ENCODE peak calls at places on chromosomes 5 and 9, in four cellular contexts. One of them, this sample, is unnamed.
A peak's percentile ranks its signal among the peaks of the same experiment; 100 is the strongest.

GRCh38 chr5:36915653-36916052 is 39.1 kb downstream of the NIPBL start:
- DNase-seq in astrocyte: peak; percentile 30
- DNase-seq in PC-3: no peak
- DNase-seq in neural progenitor cell: no peak
- DNase-seq in this sample: no peak

GRCh38 chr5:100803391-100803790 is 99.7 kb downstream of the ST8SIA4 start:
- DNase-seq in PC-3: no peak
- DNase-seq in astrocyte: peak; percentile 32
- DNase-seq in neural progenitor cell: no peak
- DNase-seq in this sample: no peak

GRCh38 chr9:124686918-124687317 is 84.2 kb downstream of the NR6A1 start:
- DNase-seq in PC-3: no peak
- DNase-seq in astrocyte: no peak
- DNase-seq in neural progenitor cell: no peak
- DNase-seq in this sample: no peak

GRCh38 chr5:14595877-14596276 is 14.3 kb downstream of the OTULINL start:
- DNase-seq in astrocyte: no peak
- DNase-seq in PC-3: no peak
- DNase-seq in neural progenitor cell: no peak
- DNase-seq in this sample: no peak

GRCh38 chr9:114512337-114512874 is 7.1 kb upstream of the WHRN start:
- DNase-seq in neural progenitor cell: no peak
- DNase-seq in astrocyte: no peak
- DNase-seq in PC-3: no peak
- DNase-seq in this sample: peak; percentile 12

GRCh38 chr5:107794731-107795130 is 124.0 kb upstream of the EFNA5 start:
- DNase-seq in PC-3: no peak
- DNase-seq in neural progenitor cell: no peak
- DNase-seq in astrocyte: peak; percentile 60
- DNase-seq in this sample: no peak

GRCh38 chr5:160556886-160557285 is 135.2 kb downstream of the PTTG1 start:
- DNase-seq in neural progenitor cell: no peak
- DNase-seq in astrocyte: peak; percentile 81
- DNase-seq in PC-3: peak; percentile 25
- DNase-seq in this sample: peak; percentile 66

GRCh38 chr5:149303210-149303609 is 31.6 kb downstream of the AFAP1L1 start:
- DNase-seq in PC-3: no peak
- DNase-seq in astrocyte: no peak
- DNase-seq in neural progenitor cell: no peak
- DNase-seq in this sample: no peak

GRCh38 chr9:89984214-89984613 is 379.4 kb downstream of the GADD45G start:
- DNase-seq in astrocyte: peak; percentile 57
- DNase-seq in PC-3: peak; percentile 56
- DNase-seq in neural progenitor cell: no peak
- DNase-seq in this sample: peak; percentile 86

DNA sequence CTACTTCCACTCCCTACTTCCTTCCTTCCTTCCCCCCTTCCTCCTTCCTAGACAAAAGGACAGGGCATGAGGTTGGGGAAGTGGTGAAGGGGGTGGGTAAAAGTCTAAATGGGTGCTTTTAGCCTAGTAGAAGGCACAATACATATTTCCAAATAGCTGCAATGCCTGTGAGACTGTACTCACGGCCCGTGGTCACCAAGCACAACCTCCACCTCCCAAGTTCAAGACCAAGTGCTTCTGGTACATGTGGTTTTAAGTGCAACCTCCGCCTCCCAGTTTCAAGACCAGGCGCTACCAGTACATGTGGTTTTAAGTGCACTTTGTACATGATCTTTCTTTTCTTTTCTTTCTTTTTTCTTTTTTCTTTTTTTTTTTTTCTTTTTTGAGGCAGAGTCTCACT is 14.5 kb upstream of the NTNG2 start:
- DNase-seq in PC-3: no peak
- DNase-seq in astrocyte: no peak
- DNase-seq in neural progenitor cell: no peak
- DNase-seq in this sample: no peak
- H2AFZ ChIP-seq in PC-3: no peak overlapping the region
- H2AFZ ChIP-seq in astrocyte: no peak overlapping the region
- H2AFZ ChIP-seq in neural progenitor cell: no peak overlapping the region
- H2AFZ ChIP-seq in this sample: no peak overlapping the region

GRCh38 chr5:135426102-135427082 is 20.8 kb downstream of the DCANP1 start:
- DNase-seq in neural progenitor cell: peak; percentile 58
- DNase-seq in PC-3: peak; percentile 70
- DNase-seq in astrocyte: peak; percentile 25
- DNase-seq in this sample: peak; percentile 49

GRCh38 chr5:135423158-135423925 is 23.8 kb downstream of the DCANP1 start:
- DNase-seq in astrocyte: peak; percentile 25
- DNase-seq in neural progenitor cell: no peak
- DNase-seq in PC-3: no peak
- DNase-seq in this sample: no peak

GRCh38 chr5:135422419-135422818 is 23.4 kb upstream of the MACROH2A1 start:
- DNase-seq in PC-3: no peak
- DNase-seq in astrocyte: no peak
- DNase-seq in neural progenitor cell: no peak
- DNase-seq in this sample: no peak

GRCh38 chr5:135428586-135428985 is 18.6 kb downstream of the DCANP1 start:
- DNase-seq in neural progenitor cell: no peak
- DNase-seq in astrocyte: no peak
- DNase-seq in PC-3: no peak
- DNase-seq in this sample: no peak

GRCh38 chr5:135425641-135426040 is 21.5 kb downstream of the DCANP1 start:
- DNase-seq in PC-3: no peak
- DNase-seq in neural progenitor cell: no peak
- DNase-seq in astrocyte: no peak
- DNase-seq in this sample: no peak
- TF ChIP-seq EZH2 in PC-3: no peak
- TF ChIP-seq EZH2 in neural progenitor cell: no peak
- TF ChIP-seq EZH2 in astrocyte: no peak
- TF ChIP-seq EZH2 in this sample: no peak

GRCh38 chr5:35854248-35854647 is 2.4 kb upstream of the IL7R start:
- DNase-seq in neural progenitor cell: no peak
- DNase-seq in astrocyte: no peak
- DNase-seq in PC-3: no peak
- DNase-seq in this sample: no peak
- H2AFZ ChIP-seq in neural progenitor cell: no peak overlapping the region
- H2AFZ ChIP-seq in astrocyte: no peak overlapping the region
- H2AFZ ChIP-seq in PC-3: no peak overlapping the region
- H2AFZ ChIP-seq in this sample: peak overlapping the region; percentile 22

DNA sequence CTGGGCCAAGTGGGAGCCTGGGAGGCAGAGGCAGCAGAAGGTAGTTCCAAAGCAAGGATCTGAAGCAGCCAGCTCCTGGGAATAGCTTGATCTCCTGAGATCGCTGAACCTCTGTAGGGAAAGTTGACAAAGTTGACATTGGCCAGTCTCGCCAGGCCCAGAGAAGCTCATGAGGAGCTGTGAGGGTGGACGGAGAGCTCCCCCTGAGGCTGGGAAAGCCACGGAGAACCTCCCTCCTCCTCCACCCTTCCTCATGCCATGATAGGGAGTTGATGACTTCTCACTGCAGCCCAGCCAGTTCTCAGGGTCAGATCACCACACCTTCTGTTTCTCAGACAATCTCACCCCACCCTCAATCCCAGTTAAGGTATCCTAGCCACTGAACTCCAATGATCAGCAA is 30.4 kb upstream of the KCNV2 start:
- DNase-seq in astrocyte: no peak
- DNase-seq in neural progenitor cell: no peak
- DNase-seq in PC-3: no peak
- DNase-seq in this sample: no peak
- TF ChIP-seq EZH2 in astrocyte: no peak
- TF ChIP-seq EZH2 in neural progenitor cell: no peak
- TF ChIP-seq EZH2 in PC-3: no peak
- TF ChIP-seq EZH2 in this sample: no peak